ENCODE peak calls at places on chromosomes 12 and 14, in six cellular contexts. One of them, this sample, is unnamed.

GRCh38 chr12:94761559-94761958 is 111.2 kb upstream of the TMCC3 start:
- DNase-seq in A549: peak; percentile 84
- DNase-seq in heart left ventricle: no peak
- DNase-seq in Karpas-422: no peak
- DNase-seq in mucosa of descending colon: no peak
- DNase-seq in fibroblast of mammary gland: peak; percentile 94
- DNase-seq in this sample: no peak

GRCh38 chr12:46523863-46524770 is 151.5 kb upstream of the SLC38A2 start:
- DNase-seq in A549: peak; percentile 96
- DNase-seq in fibroblast of mammary gland: peak; percentile 100
- DNase-seq in Karpas-422: no peak
- DNase-seq in mucosa of descending colon: no peak
- DNase-seq in heart left ventricle: no peak
- DNase-seq in this sample: no peak

GRCh38 chr12:31682136-31682962 is 22.9 kb downstream of the ETFBKMT start:
- DNase-seq in fibroblast of mammary gland: peak; percentile 83
- DNase-seq in mucosa of descending colon: peak; percentile 53
- DNase-seq in Karpas-422: peak; percentile 89
- DNase-seq in heart left ventricle: no peak
- DNase-seq in A549: peak; percentile 95
- DNase-seq in this sample: no peak

GRCh38 chr14:57025456-57025855 is 215.2 kb upstream of the OTX2 start:
- DNase-seq in mucosa of descending colon: no peak
- DNase-seq in A549: no peak
- DNase-seq in Karpas-422: no peak
- DNase-seq in fibroblast of mammary gland: no peak
- DNase-seq in heart left ventricle: no peak
- DNase-seq in this sample: no peak

GRCh38 chr12:49707127-49707811 is at the start of gene FMNL3:
- DNase-seq in fibroblast of mammary gland: peak; percentile 93
- DNase-seq in mucosa of descending colon: peak; percentile 99
- DNase-seq in Karpas-422: peak; percentile 99
- DNase-seq in A549: peak; percentile 95
- DNase-seq in heart left ventricle: peak; percentile 100
- DNase-seq in this sample: peak; percentile 100

GRCh38 chr12:48054955-48055821 is 50.7 kb downstream of the SENP1 start:
- DNase-seq in Karpas-422: no peak
- DNase-seq in mucosa of descending colon: no peak
- DNase-seq in fibroblast of mammary gland: no peak
- DNase-seq in heart left ventricle: no peak
- DNase-seq in A549: no peak
- DNase-seq in this sample: no peak

GRCh38 chr14:90717916-90718315 is 98.3 kb downstream of the TTC7B start:
- DNase-seq in heart left ventricle: no peak
- DNase-seq in mucosa of descending colon: no peak
- DNase-seq in A549: no peak
- DNase-seq in Karpas-422: no peak
- DNase-seq in fibroblast of mammary gland: peak; percentile 53
- DNase-seq in this sample: no peak

GRCh38 chr12:111102062-111102735 is 181.8 kb upstream of the MYL2 start:
- DNase-seq in mucosa of descending colon: no peak
- DNase-seq in Karpas-422: no peak
- DNase-seq in A549: no peak
- DNase-seq in heart left ventricle: no peak
- DNase-seq in fibroblast of mammary gland: no peak
- DNase-seq in this sample: no peak

GRCh38 chr12:44689587-44689986 is 186.5 kb downstream of the NELL2 start:
- DNase-seq in A549: no peak
- DNase-seq in Karpas-422: no peak
- DNase-seq in fibroblast of mammary gland: no peak
- DNase-seq in heart left ventricle: no peak
- DNase-seq in mucosa of descending colon: no peak
- DNase-seq in this sample: no peak

GRCh38 chr12:50506753-50507473 is 2.1 kb downstream of the DIP2B start:
- DNase-seq in heart left ventricle: no peak
- DNase-seq in fibroblast of mammary gland: no peak
- DNase-seq in mucosa of descending colon: no peak
- DNase-seq in Karpas-422: no peak
- DNase-seq in A549: no peak
- DNase-seq in this sample: no peak

GRCh38 chr12:4446335-4446734 is 720 bp upstream of the FGF6 start:
- DNase-seq in mucosa of descending colon: no peak
- DNase-seq in heart left ventricle: no peak
- DNase-seq in fibroblast of mammary gland: no peak
- DNase-seq in Karpas-422: no peak
- DNase-seq in A549: no peak
- DNase-seq in this sample: no peak

GRCh38 chr12:2168808-2169207 is 116.0 kb downstream of the CACNA1C start:
- DNase-seq in Karpas-422: no peak
- DNase-seq in heart left ventricle: no peak
- DNase-seq in mucosa of descending colon: peak; percentile 81
- DNase-seq in fibroblast of mammary gland: peak; percentile 81
- DNase-seq in A549: peak; percentile 42
- DNase-seq in this sample: no peak

GRCh38 chr12:52372216-52373154 is 5.2 kb upstream of the KRT85 start:
- DNase-seq in mucosa of descending colon: peak; percentile 83
- DNase-seq in A549: peak; percentile 93
- DNase-seq in fibroblast of mammary gland: peak; percentile 86
- DNase-seq in Karpas-422: peak; percentile 80
- DNase-seq in heart left ventricle: peak; percentile 84
- DNase-seq in this sample: peak; percentile 86

GRCh38 chr12:78210894-78211302 is 380.2 kb downstream of the NAV3 start:
- DNase-seq in mucosa of descending colon: no peak
- DNase-seq in fibroblast of mammary gland: peak; percentile 94
- DNase-seq in A549: peak; percentile 25
- DNase-seq in Karpas-422: no peak
- DNase-seq in heart left ventricle: no peak
- DNase-seq in this sample: no peak

GRCh38 chr14:103281496-103282231 is 52.4 kb upstream of the EIF5 start:
- DNase-seq in mucosa of descending colon: no peak
- DNase-seq in Karpas-422: no peak
- DNase-seq in A549: peak; percentile 70
- DNase-seq in heart left ventricle: no peak
- DNase-seq in fibroblast of mammary gland: peak; percentile 49
- DNase-seq in this sample: no peak

GRCh38 chr12:28830491-28830890 is 318.6 kb upstream of the FAR2 start:
- DNase-seq in mucosa of descending colon: no peak
- DNase-seq in A549: no peak
- DNase-seq in Karpas-422: no peak
- DNase-seq in heart left ventricle: no peak
- DNase-seq in fibroblast of mammary gland: no peak
- DNase-seq in this sample: no peak

GRCh38 chr12:68536885-68537284 is 73.8 kb upstream of the RAP1B start:
- DNase-seq in A549: no peak
- DNase-seq in Karpas-422: no peak
- DNase-seq in mucosa of descending colon: no peak
- DNase-seq in heart left ventricle: no peak
- DNase-seq in fibroblast of mammary gland: no peak
- DNase-seq in this sample: no peak

GRCh38 chr12:132600048-132601032 is 10.0 kb downstream of the LRCOL1 start:
- DNase-seq in heart left ventricle: peak; percentile 82
- DNase-seq in Karpas-422: peak; percentile 74
- DNase-seq in A549: peak; percentile 78
- DNase-seq in fibroblast of mammary gland: peak; percentile 61
- DNase-seq in mucosa of descending colon: peak; percentile 82
- DNase-seq in this sample: peak; percentile 92

DNA sequence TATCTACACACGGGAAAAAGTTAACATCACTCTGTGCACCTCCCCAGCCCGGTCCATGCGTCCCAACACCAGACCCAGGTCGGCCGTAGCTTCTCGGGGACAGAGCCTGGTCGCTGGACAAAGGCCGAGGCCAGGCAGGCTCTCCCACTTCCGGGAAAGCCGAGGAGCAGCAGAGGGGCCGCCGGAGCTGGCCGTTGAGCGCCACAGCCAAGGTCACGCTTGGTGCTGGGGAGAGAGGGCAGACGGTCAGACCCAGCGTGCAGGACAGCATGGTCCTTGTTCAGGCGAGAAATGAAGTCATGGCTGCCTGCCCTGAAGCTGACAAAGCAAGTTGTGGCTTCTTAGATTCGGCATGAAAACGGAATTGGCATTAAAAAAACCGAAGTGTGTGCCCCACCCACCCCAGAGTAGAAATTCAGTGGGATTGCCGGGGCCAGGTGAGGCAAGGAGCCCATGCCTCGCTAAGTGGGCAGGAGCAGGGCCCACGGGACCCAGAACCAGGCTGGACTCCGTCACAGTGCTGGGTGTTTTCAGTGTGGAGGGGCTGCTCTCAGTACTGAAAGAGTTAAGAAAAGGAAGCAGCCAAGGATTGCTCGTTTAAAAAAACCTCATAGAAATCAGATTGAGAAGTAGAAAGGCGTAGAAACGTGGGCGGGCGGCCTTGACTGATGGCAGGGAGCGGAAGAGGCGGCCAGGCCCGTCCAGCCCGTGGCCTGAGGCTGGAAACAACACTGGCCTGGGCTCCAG is 4.3 kb downstream of the ARL6IP4 start:
- DNase-seq in mucosa of descending colon: no peak
- DNase-seq in fibroblast of mammary gland: peak; percentile 33
- DNase-seq in Karpas-422: no peak
- DNase-seq in A549: no peak
- DNase-seq in heart left ventricle: peak; percentile 60
- DNase-seq in this sample: peak; percentile 87
- H3K4me3 ChIP-seq in mucosa of descending colon: no peak overlapping the region
- H3K4me3 ChIP-seq in fibroblast of mammary gland: no peak overlapping the region
- H3K4me3 ChIP-seq in Karpas-422: no peak overlapping the region
- H3K4me3 ChIP-seq in A549: no peak overlapping the region
- H3K4me3 ChIP-seq in heart left ventricle: no peak overlapping the region
- H3K4me3 ChIP-seq in this sample: no peak overlapping the region

DNA sequence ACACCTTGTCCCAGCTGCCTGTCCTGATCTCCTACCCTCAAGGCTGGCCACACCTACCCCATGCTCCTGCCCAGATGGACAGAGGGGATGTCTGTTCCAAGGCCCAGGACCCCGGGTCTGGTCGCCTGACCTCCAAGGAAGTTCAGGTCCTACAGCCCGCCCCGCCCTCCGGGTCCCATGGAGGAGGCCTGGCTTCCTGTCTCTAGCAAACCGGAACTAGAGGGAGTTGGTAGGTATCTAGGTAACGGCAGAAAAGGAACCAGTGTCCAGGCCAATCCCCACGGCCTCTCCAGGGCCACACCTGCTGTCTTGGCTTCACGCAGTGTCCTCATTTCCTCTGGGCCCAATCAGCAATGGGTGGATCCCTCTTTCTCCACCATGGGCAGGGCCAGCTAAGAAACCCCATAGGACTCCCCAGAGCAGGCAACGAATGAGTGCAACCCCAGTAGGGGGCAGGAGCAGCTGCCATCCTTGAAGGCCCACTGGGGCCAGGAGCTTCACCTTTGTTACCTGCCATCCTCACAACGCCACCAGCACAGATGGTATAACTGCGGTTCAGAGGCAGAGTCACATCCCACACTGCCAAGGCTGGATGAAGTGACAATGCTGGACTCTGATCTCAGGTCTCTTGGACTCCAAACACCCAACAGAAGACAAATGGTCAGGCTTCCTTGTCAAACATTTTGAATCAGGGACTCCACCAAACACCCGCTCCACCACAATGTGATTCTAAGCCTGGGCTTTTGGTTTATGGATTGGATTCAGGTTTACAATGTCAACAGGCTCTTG is 25.1 kb upstream of the RPLP0 start:
- DNase-seq in fibroblast of mammary gland: no peak
- DNase-seq in heart left ventricle: no peak
- DNase-seq in A549: no peak
- DNase-seq in mucosa of descending colon: peak; percentile 88
- DNase-seq in Karpas-422: no peak
- DNase-seq in this sample: peak; percentile 59
- H3K4me3 ChIP-seq in fibroblast of mammary gland: no peak overlapping the region
- H3K4me3 ChIP-seq in heart left ventricle: no peak overlapping the region
- H3K4me3 ChIP-seq in A549: no peak overlapping the region
- H3K4me3 ChIP-seq in mucosa of descending colon: peak overlapping the region; percentile 13
- H3K4me3 ChIP-seq in Karpas-422: no peak overlapping the region
- H3K4me3 ChIP-seq in this sample: no peak overlapping the region

DNA sequence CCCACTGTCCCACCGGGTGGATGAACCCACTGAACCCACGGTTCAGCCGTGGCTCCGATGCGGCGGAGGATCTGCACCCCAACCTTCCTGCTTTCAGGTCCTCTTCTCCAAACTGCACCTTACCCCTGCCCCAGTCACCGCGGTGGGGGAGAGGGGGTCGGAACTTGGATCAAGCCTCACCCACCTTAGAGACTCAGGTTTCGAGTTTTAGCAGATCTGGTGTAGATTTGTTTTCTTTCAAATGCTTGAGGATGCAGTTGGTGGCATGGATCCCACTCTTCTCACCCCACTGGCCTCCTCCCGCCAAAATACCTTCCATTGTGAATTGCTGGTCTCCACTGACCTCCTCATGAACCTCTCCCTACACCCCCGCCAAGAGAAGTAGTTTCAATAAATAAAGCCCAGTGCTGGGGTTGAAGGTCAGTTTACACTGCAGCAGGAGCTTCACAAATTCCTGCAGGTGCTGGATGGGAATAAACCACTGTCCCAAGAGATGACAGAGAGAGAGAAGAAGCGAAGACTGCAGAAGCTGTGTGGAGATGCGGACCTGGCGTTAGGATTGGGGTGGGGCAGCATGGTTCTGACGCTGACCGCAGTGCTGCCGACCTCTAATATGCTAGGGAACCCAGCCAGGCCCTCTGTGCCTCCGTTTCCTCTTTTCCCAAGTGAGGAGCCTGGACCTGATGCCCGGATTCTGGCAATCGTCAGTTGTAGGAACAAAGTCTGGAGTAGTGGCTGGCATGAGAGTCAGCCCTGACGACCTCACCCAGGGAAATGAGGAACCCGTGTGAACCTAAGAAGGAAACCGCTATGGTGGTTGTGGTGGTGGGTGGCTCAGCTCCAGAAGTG is 7.4 kb downstream of the TTC6 start:
- DNase-seq in fibroblast of mammary gland: no peak
- DNase-seq in mucosa of descending colon: no peak
- DNase-seq in Karpas-422: no peak
- DNase-seq in heart left ventricle: no peak
- DNase-seq in A549: no peak
- DNase-seq in this sample: no peak
- H3K4me3 ChIP-seq in fibroblast of mammary gland: no peak overlapping the region
- H3K4me3 ChIP-seq in mucosa of descending colon: no peak overlapping the region
- H3K4me3 ChIP-seq in Karpas-422: no peak overlapping the region
- H3K4me3 ChIP-seq in heart left ventricle: no peak overlapping the region
- H3K4me3 ChIP-seq in A549: no peak overlapping the region
- H3K4me3 ChIP-seq in this sample: no peak overlapping the region

DNA sequence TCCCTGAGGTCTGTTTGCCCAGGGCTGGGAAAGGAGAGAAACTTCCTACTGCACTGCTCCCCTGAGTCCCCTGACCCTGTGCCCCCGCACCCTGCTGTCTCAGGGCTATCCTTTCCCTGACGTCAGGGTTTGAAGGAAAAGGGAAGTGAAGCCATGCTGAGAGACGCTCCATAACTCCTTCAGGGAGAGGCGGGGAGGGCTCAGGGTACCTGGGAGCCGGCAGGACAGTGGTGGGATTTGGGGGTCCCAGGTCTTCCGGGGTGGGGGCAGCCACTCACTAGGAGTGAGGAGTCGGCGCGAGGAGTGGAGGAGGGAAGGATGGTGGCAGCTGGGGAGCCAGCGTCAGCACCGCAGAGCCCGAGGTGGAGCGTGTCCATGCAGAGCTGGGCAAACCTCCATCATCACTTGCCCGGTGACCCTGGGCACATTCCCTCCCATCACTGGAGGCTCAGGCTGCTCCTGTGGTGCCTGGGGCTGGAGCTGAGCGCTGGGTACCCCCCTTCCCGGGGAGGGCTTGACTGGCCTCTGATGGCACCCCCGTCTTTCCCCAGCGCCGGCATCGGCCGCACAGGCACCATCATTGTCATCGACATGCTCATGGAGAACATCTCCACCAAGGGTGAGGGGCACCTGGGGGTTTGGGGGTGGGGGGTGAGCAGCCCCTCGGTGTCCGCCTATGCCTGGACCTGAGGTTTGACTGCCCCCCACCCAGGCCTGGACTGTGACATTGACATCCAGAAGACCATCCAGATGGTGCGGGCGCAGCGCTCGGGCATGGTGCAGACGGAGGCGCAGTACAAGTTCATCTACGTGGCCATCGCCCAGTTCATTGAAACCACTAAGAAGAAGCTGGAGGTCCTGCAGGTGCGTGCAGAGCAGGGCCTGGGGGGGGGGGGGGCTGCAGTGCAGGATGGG is 8.5 kb downstream of the PTPN6 start:
- DNase-seq in heart left ventricle: no peak
- DNase-seq in A549: no peak
- DNase-seq in Karpas-422: no peak
- DNase-seq in fibroblast of mammary gland: no peak
- DNase-seq in mucosa of descending colon: peak; percentile 46
- DNase-seq in this sample: no peak
- H3K4me3 ChIP-seq in heart left ventricle: no peak overlapping the region
- H3K4me3 ChIP-seq in A549: no peak overlapping the region
- H3K4me3 ChIP-seq in Karpas-422: no peak overlapping the region
- H3K4me3 ChIP-seq in fibroblast of mammary gland: no peak overlapping the region
- H3K4me3 ChIP-seq in mucosa of descending colon: no peak overlapping the region
- H3K4me3 ChIP-seq in this sample: no peak overlapping the region